ENCODE peak calls at places on chromosomes 11 and 22, in six cellular contexts. U is progenitor cell of endocrine pancreas, T is astrocyte of the spinal cord, O is natural killer cell, P is fibroblast of pulmonary artery, S is AG09319. Z is an unnamed sample.

GRCh38 chr11:95140397-95141030 is 50.9 kb downstream of the ENDOD1 start:
- DNase-seq in U (no peak), T (no peak), O (no peak), P (peak; percentile 72), S (no peak), Z (no peak)

GRCh38 chr11:115637842-115638241 is 133.6 kb upstream of the CADM1 start:
- DNase-seq in U (no peak), T (no peak), O (no peak), P (no peak), S (no peak), Z (no peak)

GRCh38 chr11:46697303-46697702 is 3.1 kb downstream of the ARHGAP1 start:
- DNase-seq in U (no peak), T (no peak), O (no peak), P (peak; percentile 38), S (no peak), Z (no peak)

GRCh38 chr11:12090061-12090572 is 20.3 kb upstream of the MICAL2 start:
- DNase-seq in U (no peak), T (no peak), O (no peak), P (peak; percentile 48), S (no peak), Z (no peak)

GRCh38 chr11:95219599-95219998 is 11.4 kb downstream of the SESN3 start:
- DNase-seq in U (no peak), T (no peak), O (no peak), P (no peak), S (no peak), Z (no peak)

GRCh38 chr11:3001496-3001895 is 9.4 kb upstream of the NAP1L4 start:
- DNase-seq in U (no peak), T (no peak), O (no peak), P (no peak), S (no peak), Z (no peak)

GRCh38 chr22:50059185-50059880 is 1.2 kb upstream of the TTLL8 start:
- DNase-seq in U (no peak), T (no peak), O (no peak), P (peak; percentile 53), S (no peak), Z (no peak)

GRCh38 chr11:1877211-1878133 is 14.2 kb downstream of the PRR33 start:
- DNase-seq in U (no peak), T (peak; percentile 72), O (no peak), P (peak; percentile 75), S (no peak), Z (no peak)

GRCh38 chr11:26983645-26984044 is 10.3 kb upstream of the FIBIN start:
- DNase-seq in U (no peak), T (no peak), O (no peak), P (no peak), S (no peak), Z (no peak)

GRCh38 chr22:24119476-24119875 is 61.8 kb upstream of the SUSD2 start:
- DNase-seq in U (no peak), T (no peak), O (no peak), P (no peak), S (no peak), Z (no peak)

GRCh38 chr11:118211006-118211405 is 13.8 kb downstream of the JAML start:
- DNase-seq in U (no peak), T (no peak), O (no peak), P (peak; percentile 47), S (no peak), Z (no peak)

GRCh38 chr11:43789700-43790443 is 90.8 kb upstream of the ALKBH3 start:
- DNase-seq in U (no peak), T (peak; percentile 54), O (no peak), P (peak; percentile 61), S (no peak), Z (no peak)

GRCh38 chr11:134555510-134555909 is 143.5 kb upstream of the B3GAT1 start:
- DNase-seq in U (no peak), T (no peak), O (no peak), P (no peak), S (no peak), Z (no peak)

GRCh38 chr22:38832005-38832978 is 11.5 kb downstream of the NPTXR start:
- DNase-seq in U (no peak), T (no peak), O (no peak), P (no peak), S (no peak), Z (no peak)

GRCh38 chr11:116478205-116478604 is 294.6 kb downstream of the BUD13 start:
- DNase-seq in U (no peak), T (no peak), O (no peak), P (no peak), S (no peak), Z (no peak)

GRCh38 chr11:2296913-2297622 is 4.7 kb downstream of the C11orf21 start:
- DNase-seq in U (no peak), T (no peak), O (peak; percentile 15), P (no peak), S (no peak), Z (peak; percentile 18)

DNA sequence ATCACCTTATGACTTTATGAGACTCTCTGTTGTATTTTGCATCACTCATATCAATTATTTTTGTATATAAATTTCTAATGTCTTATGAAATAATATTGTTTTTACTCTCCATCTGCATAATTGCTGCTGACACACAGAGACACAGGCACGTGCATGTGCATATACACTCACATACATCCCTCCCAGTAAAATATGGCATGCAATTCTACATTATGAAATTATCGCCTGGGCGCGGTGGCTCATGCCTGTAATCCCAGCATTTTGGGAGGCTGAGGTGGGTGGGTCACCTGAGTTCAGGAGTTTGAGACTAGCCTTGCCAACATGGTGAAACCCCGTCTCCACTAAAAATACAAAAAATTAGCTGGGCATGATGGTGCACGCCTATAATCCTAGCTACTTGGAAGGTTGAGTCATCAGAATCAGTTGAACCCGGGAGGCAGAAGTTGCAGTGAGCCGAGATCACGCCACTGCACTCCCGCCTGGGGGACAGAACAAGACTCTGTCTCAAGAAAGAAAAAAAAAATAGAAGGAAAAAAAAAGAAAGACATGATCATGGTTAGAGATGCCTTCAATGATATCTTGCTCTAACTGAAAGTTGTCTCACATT is 96.7 kb upstream of the LUZP2 start:
- DNase-seq in U (no peak), T (no peak), O (no peak), P (no peak), S (no peak), Z (no peak)
- TF ChIP-seq CTCF in U (no peak), T (no peak), O (no peak), P (no peak), S (no peak), Z (no peak)

GRCh38 chr22:47678048-47678447 is 915.6 kb downstream of the TBC1D22A start:
- DNase-seq in U (no peak), T (no peak), O (no peak), P (no peak), S (no peak), Z (no peak)

GRCh38 chr22:47678667-47679287 is 916.3 kb downstream of the TBC1D22A start:
- DNase-seq in U (no peak), T (no peak), O (no peak), P (no peak), S (no peak), Z (no peak)

GRCh38 chr22:47674600-47674999 is 912.1 kb downstream of the TBC1D22A start:
- DNase-seq in U (no peak), T (no peak), O (no peak), P (no peak), S (no peak), Z (no peak)

GRCh38 chr22:47672526-47672925 is 910.1 kb downstream of the TBC1D22A start:
- DNase-seq in U (no peak), T (no peak), O (no peak), P (no peak), S (no peak), Z (no peak)

DNA sequence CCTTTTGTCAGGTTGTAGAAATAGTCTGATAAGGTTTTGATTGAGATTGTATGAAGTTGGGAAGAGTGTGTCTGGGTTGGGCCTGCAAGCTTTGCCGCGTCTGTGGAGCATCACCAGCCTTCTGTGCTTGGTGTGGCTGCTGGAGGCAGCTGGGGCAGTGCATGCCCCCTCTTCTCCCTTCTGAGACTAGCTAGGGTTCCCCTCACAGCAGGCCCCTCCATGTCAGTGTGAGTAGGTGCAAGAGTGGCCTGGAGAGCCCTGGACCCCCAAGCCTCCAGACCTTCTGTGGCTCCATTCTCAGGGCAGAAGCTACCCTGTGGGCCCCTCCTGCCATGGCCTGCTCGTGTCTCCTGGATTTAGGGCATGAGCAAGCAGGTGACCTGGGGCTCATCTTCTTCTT is 914.2 kb downstream of the TBC1D22A start:
- DNase-seq in U (no peak), T (no peak), O (no peak), P (no peak), S (no peak), Z (no peak)
- TF ChIP-seq CTCF in U (no peak), T (no peak), O (no peak), P (no peak), S (no peak), Z (no peak)

GRCh38 chr11:9096427-9096826 is 5.0 kb upstream of the SCUBE2 start:
- DNase-seq in U (no peak), T (no peak), O (no peak), P (no peak), S (no peak), Z (no peak)

GRCh38 chr11:9092846-9093778 is 1.7 kb upstream of the SCUBE2 start:
- DNase-seq in U (no peak), T (peak; percentile 6), O (no peak), P (peak; percentile 17), S (no peak), Z (no peak)

GRCh38 chr11:9092085-9092484 is 686 bp upstream of the SCUBE2 start:
- DNase-seq in U (no peak), T (no peak), O (no peak), P (no peak), S (no peak), Z (no peak)

GRCh38 chr11:9094420-9094819 is 3.0 kb upstream of the SCUBE2 start:
- DNase-seq in U (no peak), T (no peak), O (no peak), P (no peak), S (no peak), Z (no peak)

DNA sequence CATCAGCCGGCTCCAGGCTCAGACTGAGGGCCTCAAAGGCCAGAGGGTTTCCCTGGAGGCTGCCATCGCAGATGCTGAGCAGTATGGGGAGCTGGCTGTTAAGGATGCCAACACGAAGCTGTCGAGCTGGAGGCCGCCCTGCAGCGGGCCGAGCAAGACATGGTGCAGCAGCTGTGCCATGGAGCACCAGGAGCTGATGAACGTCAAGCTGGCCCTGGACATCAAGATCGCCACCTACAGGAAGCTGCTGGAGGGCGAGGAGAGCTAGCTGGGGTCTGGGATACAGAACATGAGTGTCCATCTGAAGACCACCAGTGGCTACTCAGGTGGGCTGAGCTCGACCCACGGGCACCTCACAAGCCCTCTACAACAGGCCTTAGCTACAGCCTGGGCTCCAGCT is 4.0 kb upstream of the SCUBE2 start:
- DNase-seq in U (no peak), T (no peak), O (no peak), P (no peak), S (no peak), Z (no peak)
- TF ChIP-seq CTCF in U (peak; percentile 35), T (peak; percentile 21), O (no peak), P (peak; percentile 17), S (no peak), Z (no peak)

DNA sequence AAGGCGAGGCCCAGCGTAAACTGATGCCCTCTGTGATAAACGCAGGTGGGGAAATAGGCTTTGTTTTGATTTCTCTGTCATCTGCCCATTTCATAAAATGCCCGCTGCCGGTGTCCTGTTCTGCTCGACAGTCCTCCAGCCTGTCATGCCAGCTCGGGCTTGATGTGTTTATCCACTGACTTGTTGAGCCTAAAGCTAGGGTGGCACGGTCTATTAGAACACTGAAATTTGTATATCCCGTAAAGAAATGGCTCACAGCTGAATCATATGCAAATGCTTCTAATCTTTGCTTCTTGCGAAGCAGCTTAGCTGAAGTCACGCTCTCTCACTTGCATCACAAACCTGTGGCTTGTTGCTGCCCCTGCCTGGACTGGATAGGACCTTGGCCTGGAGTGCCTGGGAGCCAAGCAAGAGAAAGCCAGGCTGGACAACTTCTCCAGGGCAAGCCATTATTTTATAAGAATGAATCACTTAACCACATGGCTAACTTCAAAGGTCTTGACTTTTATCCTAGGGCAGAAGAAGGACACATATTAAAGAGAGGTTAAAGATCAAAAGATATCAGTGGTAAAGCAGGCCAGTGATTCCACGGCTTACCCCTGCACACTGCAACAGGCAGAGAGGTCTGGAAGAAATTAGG is 33.1 kb downstream of the EHF start:
- DNase-seq in U (no peak), T (peak; percentile 90), O (no peak), P (peak; percentile 97), S (peak; percentile 92), Z (no peak)
- TF ChIP-seq CTCF in U (no peak), T (no peak), O (no peak), P (peak; percentile 10), S (peak; percentile 15), Z (no peak)